ENCODE peak calls at places on chromosomes 11 and 22, in five cellular contexts. Q, O, R, B and J are unnamed samples.

GRCh38 chr11:125451400-125452124 is 44.5 kb downstream of the FEZ1 start:
- DNase-seq in O (no peak), Q (no peak), B (peak), R (peak), J (no peak)

GRCh38 chr11:109196016-109196415 is 226.0 kb upstream of the C11orf87 start:
- DNase-seq in R (no peak), O (no peak), B (no peak), Q (no peak), J (no peak)

GRCh38 chr11:46277623-46278386 is at the start of gene CREB3L1:
- DNase-seq in R (no peak), O (peak), Q (no peak), B (no peak), J (no peak)

GRCh38 chr22:17348464-17349103 is 20.7 kb upstream of the CECR2 start:
- DNase-seq in B (no peak), R (no peak), Q (no peak), O (no peak), J (no peak)

GRCh38 chr11:14774738-14775137 is 117.3 kb downstream of the CYP2R1 start:
- DNase-seq in R (peak), B (no peak), Q (no peak), O (no peak), J (no peak)

GRCh38 chr11:65791719-65792213 is 4.9 kb downstream of the OVOL1 start:
- DNase-seq in Q (peak), B (peak), R (no peak), O (no peak), J (peak)

GRCh38 chr11:126339073-126339865 is 16.2 kb upstream of the ST3GAL4 start:
- DNase-seq in O (no peak), R (no peak), B (no peak), Q (no peak), J (no peak)

GRCh38 chr11:126032374-126032773 is 30.3 kb downstream of the CDON start:
- DNase-seq in O (no peak), Q (no peak), B (no peak), R (no peak), J (no peak)

GRCh38 chr11:95483339-95483738 is 252.3 kb upstream of the SESN3 start:
- DNase-seq in B (no peak), Q (no peak), O (no peak), R (no peak), J (no peak)

GRCh38 chr22:30869996-30870395 is 98.6 kb downstream of the MORC2 start:
- DNase-seq in B (no peak), O (no peak), R (no peak), Q (no peak), J (no peak)

GRCh38 chr22:46806789-46807188 is 44.3 kb downstream of the TBC1D22A start:
- DNase-seq in R (peak), B (no peak), O (no peak), Q (no peak), J (no peak)

GRCh38 chr11:67409781-67410368 is 5.6 kb upstream of the CARNS1 start:
- DNase-seq in R (peak), B (no peak), Q (peak), O (peak), J (no peak)

GRCh38 chr11:12163181-12163841 is 52.9 kb downstream of the MICAL2 start:
- DNase-seq in R (no peak), Q (no peak), B (peak), O (no peak), J (no peak)